ENCODE peak calls at places on chromosomes 2 and 18, in five cellular contexts. L, Z, H, D and I are unnamed samples.
A peak's percentile ranks its signal among the peaks of the same experiment; 100 is the strongest.

GRCh38 chr2:184835081-184835728 is 236.9 kb downstream of the ZNF804A start:
- DNase-seq in L (no peak), Z (peak; percentile 12), H (no peak), D (no peak), I (no peak)

GRCh38 chr2:1455466-1455865 is 42.2 kb downstream of the TPO start:
- DNase-seq in L (no peak), Z (no peak), H (no peak), D (no peak), I (no peak)

GRCh38 chr2:109020217-109020637 is 31.2 kb upstream of the EDAR start:
- DNase-seq in L (no peak), Z (peak; percentile 7), H (no peak), D (no peak), I (no peak)

GRCh38 chr2:176709541-176709951 is 440.3 kb downstream of the MTX2 start:
- DNase-seq in L (no peak), Z (no peak), H (no peak), D (no peak), I (peak; percentile 64)

GRCh38 chr2:105926960-105927678 is 182.4 kb downstream of the NCK2 start:
- DNase-seq in L (no peak), Z (no peak), H (peak; percentile 24), D (no peak), I (peak; percentile 40)

GRCh38 chr18:62060820-62061219 is 126.0 kb downstream of the PIGN start:
- DNase-seq in L (no peak), Z (no peak), H (no peak), D (no peak), I (no peak)

GRCh38 chr2:50401772-50402653 is 629.9 kb downstream of the NRXN1 start:
- DNase-seq in L (no peak), Z (peak; percentile 52), H (peak; percentile 37), D (no peak), I (no peak)

GRCh38 chr2:96353032-96353561 is 17.5 kb downstream of the NCAPH start:
- DNase-seq in L (peak; percentile 67), Z (no peak), H (no peak), D (peak; percentile 85), I (no peak)

GRCh38 chr2:46411245-46411641 is 68.1 kb upstream of the TMEM247 start:
- DNase-seq in L (no peak), Z (no peak), H (no peak), D (no peak), I (no peak)

GRCh38 chr18:38174594-38174993 is 609.0 kb upstream of the CELF4 start:
- DNase-seq in L (no peak), Z (no peak), H (no peak), D (no peak), I (no peak)

GRCh38 chr18:8812631-8813030 is 107.3 kb downstream of the MTCL1 start:
- DNase-seq in L (no peak), Z (peak; percentile 86), H (no peak), D (no peak), I (no peak)

GRCh38 chr2:84940836-84941412 is 30.0 kb upstream of the KCMF1 start:
- DNase-seq in L (no peak), Z (no peak), H (no peak), D (no peak), I (no peak)

GRCh38 chr18:32770181-32770650 is 2.6 kb downstream of the KLHL14 start:
- DNase-seq in L (no peak), Z (no peak), H (no peak), D (no peak), I (no peak)

GRCh38 chr2:232486558-232487384 is 863 bp downstream of the ECEL1 start:
- DNase-seq in L (no peak), Z (no peak), H (no peak), D (peak; percentile 52), I (no peak)

GRCh38 chr2:168136392-168136977 is 110.9 kb downstream of the STK39 start:
- DNase-seq in L (no peak), Z (peak; percentile 48), H (peak; percentile 53), D (no peak), I (no peak)

GRCh38 chr2:154097823-154098398 is 226.2 kb downstream of the GALNT13 start:
- DNase-seq in L (no peak), Z (no peak), H (no peak), D (no peak), I (no peak)

GRCh38 chr18:48810805-48811204 is 140.0 kb downstream of the SMAD7 start:
- DNase-seq in L (no peak), Z (peak; percentile 52), H (no peak), D (no peak), I (no peak)

GRCh38 chr18:62524443-62525200 is 1.8 kb downstream of the ZCCHC2 start:
- DNase-seq in L (no peak), Z (peak; percentile 45), H (peak; percentile 60), D (peak; percentile 79), I (peak; percentile 77)

GRCh38 chr2:160420711-160421110 is 72.9 kb downstream of the RBMS1 start:
- DNase-seq in L (no peak), Z (no peak), H (no peak), D (no peak), I (no peak)
- H3K27ac ChIP-seq in L (peak overlapping the region; percentile 40), Z (peak overlapping the region; percentile 57), H (no peak overlapping the region), D (peak overlapping the region; percentile 14), I (no peak overlapping the region)

DNA sequence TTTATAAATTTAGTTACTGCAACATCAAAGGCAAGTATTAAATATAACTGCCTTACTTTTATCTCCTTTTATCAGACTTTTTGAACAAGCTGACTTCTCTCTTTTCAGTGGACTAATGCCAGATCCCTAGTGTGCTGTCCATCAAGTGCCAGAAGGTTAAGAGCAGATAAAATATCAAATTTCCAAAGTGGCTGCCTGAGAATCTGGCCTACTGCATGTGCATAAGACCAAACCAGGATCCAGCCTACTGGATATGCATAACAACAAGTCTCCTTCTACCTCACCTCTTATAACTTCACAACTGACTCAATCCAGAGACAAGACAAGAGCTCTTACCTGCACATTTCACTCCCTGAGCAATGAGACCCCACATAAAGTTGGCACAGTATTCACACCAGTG is 59.8 kb upstream of the CHRNA1 start:
- DNase-seq in L (no peak), Z (no peak), H (no peak), D (no peak), I (no peak)
- H3K27ac ChIP-seq in L (no peak overlapping the region), Z (no peak overlapping the region), H (no peak overlapping the region), D (no peak overlapping the region), I (no peak overlapping the region)

DNA sequence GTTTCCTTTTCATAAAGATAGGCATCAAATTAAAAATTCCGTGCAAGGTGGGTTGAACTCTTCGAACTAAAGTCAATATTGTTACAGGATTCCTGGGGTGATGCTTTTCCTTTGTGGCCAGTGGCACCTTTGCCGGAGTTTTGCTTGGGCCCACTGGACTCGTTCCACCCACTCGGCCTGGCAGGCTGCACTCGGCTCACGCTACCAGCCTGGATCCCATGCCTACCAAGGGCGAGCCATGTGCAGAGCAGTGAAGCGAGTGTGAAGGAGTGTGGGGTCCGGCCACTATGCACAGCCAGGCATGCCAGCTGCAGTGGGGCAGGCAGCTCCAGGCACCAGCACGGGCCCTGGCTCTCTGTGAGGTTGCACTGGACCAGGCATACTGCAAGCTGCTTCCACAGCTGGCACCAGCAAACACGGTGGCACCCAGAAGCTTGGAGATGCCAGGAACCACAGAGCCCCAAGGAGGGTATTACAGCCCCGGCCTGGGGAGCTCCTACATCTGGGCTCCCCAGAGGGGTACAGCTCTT is 83.6 kb downstream of the DTNB start:
- DNase-seq in L (no peak), Z (no peak), H (no peak), D (no peak), I (no peak)
- H3K27ac ChIP-seq in L (no peak overlapping the region), Z (no peak overlapping the region), H (no peak overlapping the region), D (no peak overlapping the region), I (no peak overlapping the region)

GRCh38 chr2:212921061-212921460 is 230.4 kb downstream of the IKZF2 start:
- DNase-seq in L (no peak), Z (no peak), H (no peak), D (no peak), I (no peak)

GRCh38 chr2:212922701-212923100 is 228.7 kb downstream of the IKZF2 start:
- DNase-seq in L (no peak), Z (no peak), H (no peak), D (no peak), I (no peak)

GRCh38 chr2:212918336-212918735 is 233.1 kb downstream of the IKZF2 start:
- DNase-seq in L (no peak), Z (no peak), H (no peak), D (no peak), I (no peak)

GRCh38 chr2:212921711-212922110 is 229.7 kb downstream of the IKZF2 start:
- DNase-seq in L (no peak), Z (no peak), H (no peak), D (no peak), I (no peak)

GRCh38 chr2:212919238-212919637 is 232.2 kb downstream of the IKZF2 start:
- DNase-seq in L (no peak), Z (no peak), H (no peak), D (no peak), I (no peak)
- H3K27ac ChIP-seq in L (no peak overlapping the region), Z (no peak overlapping the region), H (no peak overlapping the region), D (no peak overlapping the region), I (no peak overlapping the region)

GRCh38 chr2:230864605-230865323 is at the start of gene ITM2C:
- DNase-seq in L (no peak), Z (peak; percentile 62), H (peak; percentile 10), D (no peak), I (peak; percentile 72)
- H3K27ac ChIP-seq in L (peak within 1 kb of the TSS; percentile 29), Z (peak within 1 kb of the TSS; percentile 47), H (no peak within 1 kb of the TSS), D (peak within 1 kb of the TSS; percentile 24), I (no peak within 1 kb of the TSS)

DNA sequence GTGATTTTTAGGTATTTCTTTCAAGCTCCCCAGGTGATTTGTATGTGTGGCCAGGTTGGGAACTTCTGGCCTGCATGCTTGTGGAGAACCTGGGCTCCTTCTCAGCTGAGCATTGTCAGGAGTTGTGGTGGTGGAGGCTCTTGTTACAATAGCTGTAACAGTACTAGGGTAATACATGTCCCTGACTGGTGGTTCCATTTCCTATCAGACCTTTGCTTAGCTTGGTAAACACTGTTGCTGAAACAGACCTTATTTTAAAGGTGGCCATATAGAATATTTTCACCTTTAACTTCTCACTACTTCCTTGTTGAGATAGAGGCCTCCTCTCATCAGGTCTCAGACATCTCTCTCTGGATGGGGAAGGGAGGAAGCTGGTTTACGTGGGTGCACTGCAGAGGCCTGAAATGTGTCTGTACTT is 79.2 kb downstream of the SETBP1 start:
- DNase-seq in L (no peak), Z (no peak), H (peak; percentile 50), D (no peak), I (no peak)
- H3K27ac ChIP-seq in L (no peak overlapping the region), Z (no peak overlapping the region), H (peak overlapping the region; percentile 100), D (no peak overlapping the region), I (no peak overlapping the region)

DNA sequence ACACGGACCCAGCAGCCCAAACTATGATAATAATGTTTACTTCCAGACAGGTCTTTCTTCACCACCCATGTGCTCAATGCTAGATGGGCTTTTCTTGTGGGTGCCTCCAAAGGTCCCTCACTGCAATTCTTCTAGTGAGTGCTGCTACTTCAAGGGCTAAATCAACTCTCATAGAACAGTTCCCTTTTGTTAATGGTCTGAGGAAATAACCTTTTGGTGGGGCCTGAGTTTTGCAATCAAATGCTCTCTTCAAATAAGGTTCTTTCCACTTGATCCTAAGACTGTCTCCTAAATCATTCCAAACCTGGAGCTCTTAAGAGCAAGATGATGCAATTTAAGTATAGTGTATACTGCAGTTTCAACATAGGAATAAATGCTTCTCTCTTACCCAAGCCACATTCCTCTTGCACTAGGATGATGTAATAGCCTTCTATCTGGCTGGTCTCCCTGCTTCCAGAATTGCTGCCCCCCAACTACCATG is 6.0 kb downstream of the NEMP2 start:
- DNase-seq in L (no peak), Z (peak; percentile 82), H (no peak), D (no peak), I (no peak)
- H3K27ac ChIP-seq in L (no peak overlapping the region), Z (peak overlapping the region; percentile 65), H (no peak overlapping the region), D (no peak overlapping the region), I (no peak overlapping the region)